ENCODE peak calls at places on chromosomes 11 and 22, in nine cellular contexts. Q is SJSA1, X is putamen, C is astrocyte of the spinal cord, F is NCI-H460, B is gastrocnemius medialis, P is dermis microvascular lymphatic vessel endothelial cell, E is fibroblast of lung, A is HTR-8/SVneo. Z is an unnamed sample.

GRCh38 chr11:72236774-72237111 is 7.2 kb downstream of the PHOX2A start:
- DNase-seq in Q (no peak), X (no peak), C (no peak), F (no peak), B (no peak), P (no peak), E (no peak), A (no peak), Z (no peak)

GRCh38 chr11:112655386-112655785 is 305.8 kb upstream of the NCAM1 start:
- DNase-seq in Q (no peak), X (peak), C (peak), F (no peak), B (peak), P (peak), E (peak), A (no peak), Z (no peak)

GRCh38 chr11:57792060-57792541 is 30.5 kb downstream of the CTNND1 start:
- DNase-seq in Q (no peak), X (peak), C (peak), F (no peak), B (no peak), P (peak), E (peak), A (no peak), Z (no peak)

GRCh38 chr11:67379061-67380058 is 6.0 kb upstream of the CLCF1 start:
- DNase-seq in Q (no peak), X (no peak), C (no peak), F (peak), B (no peak), P (no peak), E (peak), A (peak), Z (no peak)

GRCh38 chr11:11772865-11773515 is 68.8 kb upstream of the USP47 start:
- DNase-seq in Q (no peak), X (no peak), C (no peak), F (no peak), B (no peak), P (no peak), E (no peak), A (no peak), Z (no peak)

GRCh38 chr11:35142481-35143207 is 3.7 kb downstream of the CD44 start:
- DNase-seq in Q (peak), X (no peak), C (no peak), F (no peak), B (no peak), P (peak), E (peak), A (no peak), Z (no peak)

GRCh38 chr11:134920851-134921608 is 509.0 kb upstream of the B3GAT1 start:
- DNase-seq in Q (no peak), X (no peak), C (no peak), F (no peak), B (no peak), P (no peak), E (no peak), A (no peak), Z (no peak)

GRCh38 chr22:34842630-34843029 is 223.3 kb upstream of the ISX start:
- DNase-seq in Q (no peak), X (no peak), C (no peak), F (no peak), B (no peak), P (no peak), E (no peak), A (no peak), Z (no peak)

Z was measured in Panc1.